ENCODE peak calls at places on chromosomes 4 and X, in ten cellular contexts. V, Y, P, F, L, I, E, K, R and Q are unnamed samples.

GRCh38 chr4:848307-848691 is 22.4 kb upstream of the CPLX1 start:
- DNase-seq in V (no peak), Y (no peak), P (no peak), F (no peak), L (no peak), I (no peak), E (no peak), K (no peak), R (no peak), Q (no peak)

GRCh38 chr4:122744229-122744628 is 11.7 kb downstream of the BBS12 start:
- DNase-seq in V (no peak), Y (no peak), P (no peak), F (no peak), L (no peak), I (no peak), E (no peak), K (no peak), R (no peak), Q (no peak)

GRCh38 chrX:82748901-82749505 is 759.1 kb upstream of the POU3F4 start:
- DNase-seq in V (no peak), Y (no peak), P (no peak), F (no peak), L (no peak), I (no peak), E (no peak), K (no peak), R (no peak), Q (no peak)

GRCh38 chrX:11138498-11139390 is 27.6 kb downstream of the HCCS start:
- DNase-seq in V (no peak), Y (no peak), P (no peak), F (no peak), L (no peak), I (no peak), E (no peak), K (peak; percentile 42), R (no peak), Q (no peak)

GRCh38 chr4:10119263-10119662 is 2.7 kb upstream of the WDR1 start:
- DNase-seq in V (no peak), Y (no peak), P (no peak), F (no peak), L (no peak), I (peak; percentile 60), E (no peak), K (no peak), R (no peak), Q (no peak)

GRCh38 chr4:148061139-148061476 is 329.2 kb downstream of the ARHGAP10 start:
- DNase-seq in V (no peak), Y (no peak), P (no peak), F (no peak), L (no peak), I (no peak), E (no peak), K (no peak), R (no peak), Q (no peak)

GRCh38 chrX:40104649-40105015 is 6.9 kb upstream of the BCOR start:
- DNase-seq in V (peak; percentile 77), Y (no peak), P (peak; percentile 53), F (peak; percentile 40), L (no peak), I (peak; percentile 68), E (peak; percentile 41), K (peak; percentile 84), R (peak; percentile 85), Q (no peak)

GRCh38 chrX:144327515-144327914 is 443.6 kb downstream of the UBE2NL start:
- DNase-seq in V (no peak), Y (no peak), P (no peak), F (no peak), L (no peak), I (no peak), E (no peak), K (no peak), R (no peak), Q (no peak)

GRCh38 chr4:142293536-142293935 is 552.6 kb downstream of the INPP4B start:
- DNase-seq in V (no peak), Y (no peak), P (no peak), F (no peak), L (no peak), I (no peak), E (no peak), K (no peak), R (no peak), Q (no peak)

GRCh38 chr4:6541789-6542188 is 33.2 kb upstream of the MAN2B2 start:
- DNase-seq in V (no peak), Y (no peak), P (no peak), F (no peak), L (no peak), I (no peak), E (no peak), K (no peak), R (no peak), Q (no peak)

GRCh38 chr4:185744946-185745345 is 67.0 kb downstream of the SORBS2 start:
- DNase-seq in V (no peak), Y (no peak), P (no peak), F (no peak), L (no peak), I (no peak), E (no peak), K (no peak), R (no peak), Q (no peak)

DNA sequence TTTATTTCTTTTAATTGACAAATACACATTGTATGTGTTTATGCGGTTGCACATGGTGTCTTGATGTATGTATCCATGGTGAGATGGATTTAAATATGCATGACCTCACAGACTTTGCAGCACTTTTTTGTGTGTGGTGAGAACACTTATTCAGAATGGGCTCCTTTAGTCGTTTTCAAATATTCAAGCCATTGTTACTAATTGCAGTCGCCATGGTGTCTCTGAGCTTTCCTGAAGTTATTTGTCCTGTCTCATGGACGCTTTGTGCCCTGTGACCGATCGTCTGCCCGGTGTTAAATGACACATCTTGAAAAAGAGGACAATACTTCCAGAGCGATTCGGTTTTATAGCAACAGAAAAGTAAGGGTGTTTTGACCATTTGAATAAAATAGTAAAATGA is 14.4 kb downstream of the CD99 start:
- DNase-seq in V (no peak), Y (no peak), P (no peak), F (no peak), L (no peak), I (no peak), E (no peak), K (no peak), R (no peak), Q (no peak)
- H3K4me1 ChIP-seq in V (peaks cover 5% of the 10 kb centered on the region), Y (peaks cover 88% of the 10 kb centered on the region), P (peaks cover 16% of the 10 kb centered on the region), F (peaks cover 96% of the 10 kb centered on the region), L (peaks cover 70% of the 10 kb centered on the region), I (peaks cover 60% of the 10 kb centered on the region), E (peaks cover 50% of the 10 kb centered on the region), K (peaks cover 3% of the 10 kb centered on the region), R (peaks cover 32% of the 10 kb centered on the region), Q (peaks cover 58% of the 10 kb centered on the region)

DNA sequence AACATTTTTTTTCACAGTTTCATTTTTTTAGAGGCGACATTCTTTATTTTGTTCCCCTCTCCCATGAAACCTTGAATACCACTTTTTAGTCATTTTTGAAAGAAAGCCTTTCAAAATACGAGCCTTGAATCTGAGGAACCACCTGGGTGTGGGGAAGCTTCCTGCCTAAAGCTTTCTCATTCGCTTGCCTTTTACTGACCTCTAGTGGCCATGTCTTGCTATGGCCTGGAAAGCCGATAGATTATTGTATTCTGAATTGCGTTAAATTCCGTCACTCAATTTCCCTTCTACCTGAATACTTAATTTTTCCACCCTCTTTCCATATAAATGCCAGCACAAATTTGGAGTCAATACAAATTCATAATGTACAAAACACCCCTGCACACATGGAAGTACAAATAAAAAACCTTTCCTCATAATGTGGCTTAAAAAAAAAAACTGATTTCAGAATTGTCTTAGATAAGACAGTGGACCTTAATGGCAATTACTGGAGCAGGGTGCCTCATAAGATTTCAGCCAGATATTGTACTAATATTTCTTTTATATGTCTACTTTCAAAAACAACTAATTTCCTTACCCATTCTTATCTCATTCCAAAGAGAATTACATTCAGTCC is 217.9 kb downstream of the CENPC start:
- DNase-seq in V (peak; percentile 83), Y (peak; percentile 67), P (peak; percentile 82), F (peak; percentile 40), L (no peak), I (peak; percentile 81), E (peak; percentile 41), K (peak; percentile 54), R (no peak), Q (peak; percentile 46)
- H3K4me3 ChIP-seq in V (no peak overlapping the region), Y (no peak overlapping the region), P (no peak overlapping the region), F (no peak overlapping the region), L (no peak overlapping the region), I (no peak overlapping the region), E (no peak overlapping the region), K (no peak overlapping the region), R (no peak overlapping the region), Q (no peak overlapping the region)

GRCh38 chr4:15695764-15696163 is 7.1 kb upstream of the BST1 start:
- DNase-seq in V (no peak), Y (no peak), P (no peak), F (no peak), L (no peak), I (no peak), E (no peak), K (no peak), R (no peak), Q (no peak)
- H3K4me1 ChIP-seq in V (peaks cover 1% of the 10 kb centered on the region), Y (peaks cover 13% of the 10 kb centered on the region), P (peaks cover 54% of the 10 kb centered on the region), F (peaks cover 10% of the 10 kb centered on the region), L (no peaks in the 10 kb centered on the region), I (no peaks in the 10 kb centered on the region), E (peaks cover 54% of the 10 kb centered on the region), K (no peaks in the 10 kb centered on the region), R (no peaks in the 10 kb centered on the region), Q (no peaks in the 10 kb centered on the region)

GRCh38 chrX:51894697-51895336 is 1.4 kb downstream of the MAGED1 start:
- DNase-seq in V (peak; percentile 54), Y (peak; percentile 17), P (peak; percentile 14), F (peak; percentile 12), L (no peak), I (peak; percentile 38), E (no peak), K (peak; percentile 50), R (no peak), Q (no peak)

GRCh38 chrX:51899741-51900140 is 6.3 kb downstream of the MAGED1 start:
- DNase-seq in V (no peak), Y (no peak), P (no peak), F (no peak), L (no peak), I (no peak), E (no peak), K (no peak), R (no peak), Q (no peak)

GRCh38 chrX:51892921-51893745 is at the start of gene MAGED1:
- DNase-seq in V (peak; percentile 97), Y (peak; percentile 94), P (peak; percentile 95), F (peak; percentile 88), L (peak; percentile 57), I (peak; percentile 93), E (peak; percentile 55), K (peak; percentile 93), R (peak; percentile 95), Q (peak; percentile 89)

GRCh38 chrX:51893931-51894696 is 691 bp downstream of the MAGED1 start:
- DNase-seq in V (peak; percentile 67), Y (peak; percentile 59), P (peak; percentile 59), F (peak; percentile 32), L (no peak), I (peak; percentile 42), E (no peak), K (peak; percentile 48), R (peak; percentile 63), Q (no peak)

DNA sequence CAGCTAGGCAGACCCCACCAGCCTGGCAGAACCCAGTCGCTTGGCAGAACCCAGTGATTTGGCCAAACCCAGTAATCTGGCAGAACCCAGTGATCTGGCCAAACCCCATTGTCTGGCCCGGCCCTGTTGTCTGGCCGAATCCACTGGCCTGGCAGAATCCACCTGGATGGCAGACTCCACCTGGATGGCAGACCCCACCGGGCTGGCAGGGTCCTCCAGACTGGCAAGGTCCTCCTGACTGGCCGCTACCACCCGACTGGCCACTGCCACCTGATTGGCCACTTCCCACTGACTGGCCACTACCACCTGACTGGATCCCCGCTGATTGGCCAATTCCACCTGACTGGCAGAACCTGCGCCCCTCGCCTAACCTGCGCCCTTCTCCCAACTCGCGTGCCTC is 3.2 kb downstream of the MAGED1 start:
- DNase-seq in V (no peak), Y (no peak), P (no peak), F (no peak), L (no peak), I (no peak), E (no peak), K (no peak), R (no peak), Q (no peak)
- H3K4me3 ChIP-seq in V (peak overlapping the region; percentile 95), Y (no peak overlapping the region), P (no peak overlapping the region), F (no peak overlapping the region), L (no peak overlapping the region), I (no peak overlapping the region), E (no peak overlapping the region), K (no peak overlapping the region), R (no peak overlapping the region), Q (no peak overlapping the region)